ENCODE peak calls at places on chromosomes 5 and 9, in nine cellular contexts. One of them, this sample, is unnamed.

GRCh38 chr5:53790026-53790425 is 229.6 kb downstream of the NDUFS4 start:
- DNase-seq in activated T-cell treated with anti-CD3 and anti-CD28 coated beads for 1 hour: no peak
- DNase-seq in activated CD4-positive, alpha-beta T cell treated with anti-CD3 and anti-CD28 coated beads for 36 hours: no peak
- DNase-seq in T-helper 1 cell: no peak
- DNase-seq in dorsolateral prefrontal cortex: no peak
- DNase-seq in GM23248: no peak
- DNase-seq in NCI-H226: no peak
- DNase-seq in H7: no peak
- DNase-seq in AG04450: no peak
- DNase-seq in this sample: no peak

GRCh38 chr5:168647083-168647482 is 67.9 kb upstream of the PANK3 start:
- DNase-seq in AG04450: no peak
- DNase-seq in dorsolateral prefrontal cortex: no peak
- DNase-seq in activated T-cell treated with anti-CD3 and anti-CD28 coated beads for 1 hour: no peak
- DNase-seq in NCI-H226: peak; percentile 33
- DNase-seq in GM23248: peak; percentile 81
- DNase-seq in activated CD4-positive, alpha-beta T cell treated with anti-CD3 and anti-CD28 coated beads for 36 hours: no peak
- DNase-seq in H7: no peak
- DNase-seq in T-helper 1 cell: no peak
- DNase-seq in this sample: no peak

GRCh38 chr5:54644226-54644625 is 126.7 kb downstream of the SNX18 start:
- DNase-seq in T-helper 1 cell: no peak
- DNase-seq in dorsolateral prefrontal cortex: no peak
- DNase-seq in H7: no peak
- DNase-seq in activated T-cell treated with anti-CD3 and anti-CD28 coated beads for 1 hour: no peak
- DNase-seq in activated CD4-positive, alpha-beta T cell treated with anti-CD3 and anti-CD28 coated beads for 36 hours: no peak
- DNase-seq in NCI-H226: peak; percentile 83
- DNase-seq in GM23248: peak; percentile 90
- DNase-seq in AG04450: peak; percentile 65
- DNase-seq in this sample: peak; percentile 23

GRCh38 chr9:92563701-92564100 is 27.9 kb upstream of the ECM2 start:
- DNase-seq in T-helper 1 cell: no peak
- DNase-seq in AG04450: no peak
- DNase-seq in H7: no peak
- DNase-seq in GM23248: no peak
- DNase-seq in activated T-cell treated with anti-CD3 and anti-CD28 coated beads for 1 hour: no peak
- DNase-seq in activated CD4-positive, alpha-beta T cell treated with anti-CD3 and anti-CD28 coated beads for 36 hours: no peak
- DNase-seq in dorsolateral prefrontal cortex: no peak
- DNase-seq in NCI-H226: no peak
- DNase-seq in this sample: no peak

GRCh38 chr9:18566125-18566524 is 92.2 kb downstream of the ADAMTSL1 start:
- DNase-seq in NCI-H226: no peak
- DNase-seq in H7: no peak
- DNase-seq in GM23248: peak; percentile 78
- DNase-seq in AG04450: no peak
- DNase-seq in activated CD4-positive, alpha-beta T cell treated with anti-CD3 and anti-CD28 coated beads for 36 hours: no peak
- DNase-seq in T-helper 1 cell: no peak
- DNase-seq in activated T-cell treated with anti-CD3 and anti-CD28 coated beads for 1 hour: no peak
- DNase-seq in dorsolateral prefrontal cortex: no peak
- DNase-seq in this sample: no peak

GRCh38 chr5:6482735-6483134 is 34.1 kb downstream of the UBE2QL1 start:
- DNase-seq in GM23248: no peak
- DNase-seq in T-helper 1 cell: no peak
- DNase-seq in activated CD4-positive, alpha-beta T cell treated with anti-CD3 and anti-CD28 coated beads for 36 hours: no peak
- DNase-seq in AG04450: no peak
- DNase-seq in H7: no peak
- DNase-seq in NCI-H226: no peak
- DNase-seq in dorsolateral prefrontal cortex: no peak
- DNase-seq in activated T-cell treated with anti-CD3 and anti-CD28 coated beads for 1 hour: no peak
- DNase-seq in this sample: no peak

GRCh38 chr9:71909887-71910601 is 949 bp downstream of the ABHD17B start:
- DNase-seq in T-helper 1 cell: peak; percentile 14
- DNase-seq in H7: peak; percentile 80
- DNase-seq in AG04450: no peak
- DNase-seq in GM23248: peak; percentile 63
- DNase-seq in dorsolateral prefrontal cortex: peak; percentile 56
- DNase-seq in NCI-H226: peak; percentile 1
- DNase-seq in activated CD4-positive, alpha-beta T cell treated with anti-CD3 and anti-CD28 coated beads for 36 hours: peak; percentile 63
- DNase-seq in activated T-cell treated with anti-CD3 and anti-CD28 coated beads for 1 hour: peak; percentile 5
- DNase-seq in this sample: peak; percentile 42

GRCh38 chr5:95178046-95178651 is 106.7 kb downstream of the MCTP1 start:
- DNase-seq in activated CD4-positive, alpha-beta T cell treated with anti-CD3 and anti-CD28 coated beads for 36 hours: no peak
- DNase-seq in GM23248: peak; percentile 3
- DNase-seq in activated T-cell treated with anti-CD3 and anti-CD28 coated beads for 1 hour: no peak
- DNase-seq in H7: peak; percentile 19
- DNase-seq in NCI-H226: peak; percentile 17
- DNase-seq in AG04450: no peak
- DNase-seq in T-helper 1 cell: no peak
- DNase-seq in dorsolateral prefrontal cortex: no peak
- DNase-seq in this sample: peak; percentile 85

GRCh38 chr5:72252574-72253155 is 67.4 kb downstream of the MRPS27 start:
- DNase-seq in T-helper 1 cell: no peak
- DNase-seq in activated T-cell treated with anti-CD3 and anti-CD28 coated beads for 1 hour: no peak
- DNase-seq in NCI-H226: no peak
- DNase-seq in activated CD4-positive, alpha-beta T cell treated with anti-CD3 and anti-CD28 coated beads for 36 hours: no peak
- DNase-seq in GM23248: peak; percentile 45
- DNase-seq in dorsolateral prefrontal cortex: no peak
- DNase-seq in H7: no peak
- DNase-seq in AG04450: no peak
- DNase-seq in this sample: no peak

GRCh38 chr5:78591227-78591626 is 57.3 kb downstream of the LHFPL2 start:
- DNase-seq in activated T-cell treated with anti-CD3 and anti-CD28 coated beads for 1 hour: no peak
- DNase-seq in dorsolateral prefrontal cortex: no peak
- DNase-seq in activated CD4-positive, alpha-beta T cell treated with anti-CD3 and anti-CD28 coated beads for 36 hours: no peak
- DNase-seq in NCI-H226: peak; percentile 46
- DNase-seq in T-helper 1 cell: no peak
- DNase-seq in H7: no peak
- DNase-seq in GM23248: peak; percentile 93
- DNase-seq in AG04450: peak; percentile 88
- DNase-seq in this sample: peak; percentile 39

GRCh38 chr5:34550977-34551376 is 105.2 kb upstream of the RAI14 start:
- DNase-seq in activated CD4-positive, alpha-beta T cell treated with anti-CD3 and anti-CD28 coated beads for 36 hours: no peak
- DNase-seq in T-helper 1 cell: no peak
- DNase-seq in NCI-H226: no peak
- DNase-seq in GM23248: no peak
- DNase-seq in dorsolateral prefrontal cortex: no peak
- DNase-seq in AG04450: no peak
- DNase-seq in activated T-cell treated with anti-CD3 and anti-CD28 coated beads for 1 hour: no peak
- DNase-seq in H7: no peak
- DNase-seq in this sample: no peak